ENCODE peak calls at places on chromosomes 3 and 15, in seven cellular contexts. X is Daoy; B is GDM1; Q is colonic mucosa; D is stimulated activated CD4-positive, alpha-beta T cell treated with anti-CD3 and anti-CD28 coated beads, Interleukin-1b, Interleukin-23, amount 100 ng/mL, for 1 hour; A is stomach; C is T-helper 1 cell. H is an unnamed sample.
A peak's percentile ranks its signal among the peaks of the same experiment; 100 is the strongest.

GRCh38 chr3:168094877-168095610 is 680 bp downstream of the GOLIM4 start:
- DNase-seq in X (peak; percentile 80), B (peak; percentile 68), Q (peak; percentile 71), D (no peak), A (peak; percentile 48), C (no peak), H (peak; percentile 46)

GRCh38 chr3:144015133-144015532 is 43.5 kb downstream of the DIPK2A start:
- DNase-seq in X (no peak), B (no peak), Q (no peak), D (no peak), A (no peak), C (no peak), H (no peak)

GRCh38 chr3:107850681-107851080 is 240.2 kb downstream of the CD47 start:
- DNase-seq in X (no peak), B (no peak), Q (no peak), D (no peak), A (no peak), C (no peak), H (no peak)

GRCh38 chr3:35602395-35602936 is 36.9 kb upstream of the ARPP21 start:
- DNase-seq in X (no peak), B (no peak), Q (no peak), D (no peak), A (no peak), C (no peak), H (no peak)

GRCh38 chr3:11288786-11289637 is 16.8 kb downstream of the ATG7 start:
- DNase-seq in X (peak; percentile 81), B (no peak), Q (no peak), D (no peak), A (no peak), C (no peak), H (peak; percentile 60)

GRCh38 chr15:85582719-85583089 is 202.3 kb downstream of the AKAP13 start:
- DNase-seq in X (peak; percentile 21), B (peak; percentile 91), Q (peak; percentile 68), D (peak; percentile 13), A (peak; percentile 53), C (peak; percentile 30), H (peak; percentile 69)

GRCh38 chr15:77983708-77984445 is 93.6 kb downstream of the TBC1D2B start:
- DNase-seq in X (no peak), B (no peak), Q (peak; percentile 19), D (no peak), A (no peak), C (no peak), H (no peak)

GRCh38 chr3:70747847-70748246 is 435.4 kb upstream of the MDFIC2 start:
- DNase-seq in X (no peak), B (no peak), Q (no peak), D (no peak), A (no peak), C (no peak), H (no peak)

GRCh38 chr3:54376440-54376839 is 254.1 kb downstream of the CACNA2D3 start:
- DNase-seq in X (peak; percentile 26), B (no peak), Q (no peak), D (no peak), A (no peak), C (no peak), H (no peak)

GRCh38 chr3:39362177-39362576 is 21.0 kb upstream of the SLC25A38 start:
- DNase-seq in X (no peak), B (no peak), Q (no peak), D (no peak), A (peak; percentile 45), C (no peak), H (no peak)

GRCh38 chr3:115788921-115789470 is 165.7 kb downstream of the GAP43 start:
- DNase-seq in X (peak; percentile 90), B (no peak), Q (no peak), D (no peak), A (no peak), C (no peak), H (no peak)

GRCh38 chr15:68578960-68579935 is at the start of gene CORO2B:
- DNase-seq in X (peak; percentile 70), B (no peak), Q (no peak), D (no peak), A (no peak), C (no peak), H (no peak)

GRCh38 chr3:169241928-169242751 is 421.4 kb downstream of the MECOM start:
- DNase-seq in X (peak; percentile 77), B (no peak), Q (no peak), D (no peak), A (peak; percentile 54), C (no peak), H (no peak)

GRCh38 chr15:62500325-62500724 is 335.2 kb upstream of the C2CD4B start:
- DNase-seq in X (no peak), B (no peak), Q (no peak), D (no peak), A (no peak), C (no peak), H (no peak)

GRCh38 chr3:185595520-185595919 is 9.4 kb downstream of the SENP2 start:
- DNase-seq in X (no peak), B (no peak), Q (no peak), D (no peak), A (no peak), C (no peak), H (no peak)

GRCh38 chr3:53938645-53939044 is 47.0 kb upstream of the SELENOK start:
- DNase-seq in X (peak; percentile 45), B (peak; percentile 4), Q (peak; percentile 47), D (no peak), A (peak; percentile 43), C (no peak), H (peak; percentile 20)

GRCh38 chr15:49075876-49076275 is 29.6 kb upstream of the SECISBP2L start:
- DNase-seq in X (no peak), B (no peak), Q (no peak), D (no peak), A (no peak), C (no peak), H (no peak)

GRCh38 chr3:115549111-115549510 is 74.2 kb upstream of the GAP43 start:
- DNase-seq in X (no peak), B (no peak), Q (no peak), D (no peak), A (no peak), C (no peak), H (no peak)

GRCh38 chr15:68797589-68798377 is 22.9 kb downstream of the ANP32A start:
- DNase-seq in X (no peak), B (no peak), Q (no peak), D (no peak), A (no peak), C (no peak), H (no peak)

GRCh38 chr15:87567399-87567798 is 689.1 kb downstream of the NTRK3 start:
- DNase-seq in X (no peak), B (no peak), Q (no peak), D (no peak), A (no peak), C (no peak), H (no peak)

GRCh38 chr15:96583671-96584070 is 253.2 kb downstream of the NR2F2 start:
- DNase-seq in X (no peak), B (no peak), Q (no peak), D (no peak), A (peak; percentile 28), C (no peak), H (no peak)

H was measured in KG1.